ENCODE peak calls at places on chromosomes 6 and 20, in eight cellular contexts. One of them, this sample, is unnamed.

GRCh38 chr20:49747707-49748524 is 34.2 kb upstream of the B4GALT5 start:
- DNase-seq in Calu3: peak
- DNase-seq in activated T-cell treated with anti-CD3 and anti-CD28 coated beads, Interleukin-2, amount 50 U/mL, for 4 hours: no peak
- DNase-seq in LoVo: no peak
- DNase-seq in Right ventricle myocardium superior: peak
- DNase-seq in transverse colon: peak
- DNase-seq in B cell: no peak
- DNase-seq in EL: peak
- DNase-seq in this sample: no peak

GRCh38 chr20:62698231-62698630 is 10.4 kb upstream of the NTSR1 start:
- DNase-seq in EL: no peak
- DNase-seq in Right ventricle myocardium superior: no peak
- DNase-seq in transverse colon: no peak
- DNase-seq in B cell: no peak
- DNase-seq in activated T-cell treated with anti-CD3 and anti-CD28 coated beads, Interleukin-2, amount 50 U/mL, for 4 hours: no peak
- DNase-seq in Calu3: no peak
- DNase-seq in LoVo: no peak
- DNase-seq in this sample: no peak

GRCh38 chr20:1330075-1330830 is 1.3 kb upstream of the SDCBP2 start:
- DNase-seq in activated T-cell treated with anti-CD3 and anti-CD28 coated beads, Interleukin-2, amount 50 U/mL, for 4 hours: peak
- DNase-seq in B cell: peak
- DNase-seq in transverse colon: peak
- DNase-seq in Right ventricle myocardium superior: peak
- DNase-seq in EL: no peak
- DNase-seq in Calu3: peak
- DNase-seq in LoVo: peak
- DNase-seq in this sample: peak

GRCh38 chr6:47416396-47417345 is 60.9 kb upstream of the CD2AP start:
- DNase-seq in Calu3: no peak
- DNase-seq in transverse colon: no peak
- DNase-seq in Right ventricle myocardium superior: no peak
- DNase-seq in LoVo: no peak
- DNase-seq in B cell: no peak
- DNase-seq in EL: no peak
- DNase-seq in activated T-cell treated with anti-CD3 and anti-CD28 coated beads, Interleukin-2, amount 50 U/mL, for 4 hours: no peak
- DNase-seq in this sample: no peak

GRCh38 chr6:11196511-11197174 is 35.8 kb downstream of the NEDD9 start:
- DNase-seq in activated T-cell treated with anti-CD3 and anti-CD28 coated beads, Interleukin-2, amount 50 U/mL, for 4 hours: no peak
- DNase-seq in Right ventricle myocardium superior: no peak
- DNase-seq in Calu3: no peak
- DNase-seq in EL: peak
- DNase-seq in transverse colon: no peak
- DNase-seq in B cell: no peak
- DNase-seq in LoVo: no peak
- DNase-seq in this sample: no peak

GRCh38 chr6:71238351-71238750 is 50.3 kb upstream of the OGFRL1 start:
- DNase-seq in Calu3: no peak
- DNase-seq in transverse colon: no peak
- DNase-seq in activated T-cell treated with anti-CD3 and anti-CD28 coated beads, Interleukin-2, amount 50 U/mL, for 4 hours: no peak
- DNase-seq in B cell: no peak
- DNase-seq in EL: peak
- DNase-seq in LoVo: no peak
- DNase-seq in Right ventricle myocardium superior: no peak
- DNase-seq in this sample: no peak

GRCh38 chr6:41191569-41191968 is 9.4 kb downstream of the TREML2 start:
- DNase-seq in transverse colon: peak
- DNase-seq in Calu3: peak
- DNase-seq in Right ventricle myocardium superior: peak
- DNase-seq in EL: peak
- DNase-seq in LoVo: no peak
- DNase-seq in B cell: no peak
- DNase-seq in activated T-cell treated with anti-CD3 and anti-CD28 coated beads, Interleukin-2, amount 50 U/mL, for 4 hours: peak
- DNase-seq in this sample: peak

GRCh38 chr20:1242530-1242929 is 16.7 kb downstream of the RAD21L1 start:
- DNase-seq in activated T-cell treated with anti-CD3 and anti-CD28 coated beads, Interleukin-2, amount 50 U/mL, for 4 hours: no peak
- DNase-seq in Right ventricle myocardium superior: no peak
- DNase-seq in B cell: no peak
- DNase-seq in transverse colon: no peak
- DNase-seq in EL: peak
- DNase-seq in LoVo: no peak
- DNase-seq in Calu3: no peak
- DNase-seq in this sample: peak

GRCh38 chr6:53862517-53863457 is 68.0 kb downstream of the LRRC1 start:
- DNase-seq in LoVo: no peak
- DNase-seq in transverse colon: no peak
- DNase-seq in Right ventricle myocardium superior: no peak
- DNase-seq in activated T-cell treated with anti-CD3 and anti-CD28 coated beads, Interleukin-2, amount 50 U/mL, for 4 hours: no peak
- DNase-seq in B cell: no peak
- DNase-seq in EL: peak
- DNase-seq in Calu3: no peak
- DNase-seq in this sample: peak

This sample was measured in PC-3.